ENCODE peak calls at places on chromosome 15, in four cellular contexts. L, A, X and D are unnamed samples.

GRCh38 chr15:36332301-36332700 is 247.1 kb upstream of the CDIN1 start:
- DNase-seq in L (no peak), A (peak), X (no peak), D (no peak)

GRCh38 chr15:60945196-60945595 is 283.9 kb downstream of the RORA start:
- DNase-seq in L (no peak), A (no peak), X (no peak), D (no peak)

GRCh38 chr15:86591994-86592746 is 512.5 kb downstream of the AGBL1 start:
- DNase-seq in L (no peak), A (no peak), X (no peak), D (no peak)

GRCh38 chr15:25847066-25847465 is 16.1 kb downstream of the ATP10A start:
- DNase-seq in L (no peak), A (no peak), X (no peak), D (no peak)

GRCh38 chr15:89452330-89452836 is 44.0 kb downstream of the RHCG start:
- DNase-seq in L (no peak), A (no peak), X (no peak), D (no peak)

GRCh38 chr15:27934782-27935181 is 164.3 kb downstream of the OCA2 start:
- DNase-seq in L (no peak), A (no peak), X (no peak), D (no peak)

GRCh38 chr15:60592386-60593339 is 113.7 kb upstream of the ICE2 start:
- DNase-seq in L (peak), A (peak), X (no peak), D (no peak)

GRCh38 chr15:45287400-45287799 is 35.4 kb downstream of the SLC28A2 start:
- DNase-seq in L (no peak), A (no peak), X (no peak), D (no peak)

GRCh38 chr15:62985768-62986167 is 56.8 kb upstream of the TPM1 start:
- DNase-seq in L (no peak), A (peak), X (no peak), D (no peak)

GRCh38 chr15:96330450-96331140 is at the start of gene NR2F2:
- DNase-seq in L (no peak), A (peak), X (peak), D (peak)

GRCh38 chr15:40925863-40926658 is 3.1 kb upstream of the DLL4 start:
- DNase-seq in L (no peak), A (no peak), X (no peak), D (no peak)

GRCh38 chr15:90035095-90035834 is 34.1 kb downstream of the ZNF710 start:
- DNase-seq in L (no peak), A (no peak), X (no peak), D (no peak)

GRCh38 chr15:29978411-29979382 is 104.1 kb upstream of the GOLGA8J start:
- DNase-seq in L (no peak), A (peak), X (no peak), D (no peak)

GRCh38 chr15:32819406-32819930 is 101.7 kb downstream of the GREM1 start:
- DNase-seq in L (no peak), A (no peak), X (no peak), D (no peak)

GRCh38 chr15:30913761-30914160 is 10.0 kb downstream of the FAN1 start:
- DNase-seq in L (no peak), A (no peak), X (no peak), D (no peak)

GRCh38 chr15:98649996-98650870 is 1.9 kb downstream of the IGF1R start:
- DNase-seq in L (peak), A (peak), X (no peak), D (no peak)

GRCh38 chr15:77027111-77027696 is 32.3 kb downstream of the PSTPIP1 start:
- DNase-seq in L (peak), A (no peak), X (no peak), D (no peak)

GRCh38 chr15:56042982-56043980 is 49.9 kb upstream of the NEDD4 start:
- DNase-seq in L (peak), A (no peak), X (no peak), D (no peak)

GRCh38 chr15:60831540-60831939 is 352.6 kb upstream of the ICE2 start:
- DNase-seq in L (no peak), A (no peak), X (no peak), D (no peak)